ENCODE peak calls at places on chromosomes 5 and 9, in nine cellular contexts. One of them, this sample, is unnamed.

GRCh38 chr5:93620487-93621339 is 37.7 kb downstream of the NR2F1 start:
- DNase-seq in psoas muscle: peak
- DNase-seq in heart left ventricle: peak
- DNase-seq in K562: no peak
- DNase-seq in transverse colon: peak
- DNase-seq in CD8-positive, alpha-beta memory T cell: peak
- DNase-seq in stomach: peak
- DNase-seq in tibial nerve: peak
- DNase-seq in A549: peak
- DNase-seq in this sample: peak

GRCh38 chr9:16653491-16654407 is 216.7 kb downstream of the BNC2 start:
- DNase-seq in K562: no peak
- DNase-seq in tibial nerve: no peak
- DNase-seq in CD8-positive, alpha-beta memory T cell: no peak
- DNase-seq in transverse colon: peak
- DNase-seq in psoas muscle: peak
- DNase-seq in stomach: no peak
- DNase-seq in A549: no peak
- DNase-seq in heart left ventricle: no peak
- DNase-seq in this sample: no peak

GRCh38 chr5:56291058-56291404 is 57.9 kb upstream of the ANKRD55 start:
- DNase-seq in transverse colon: no peak
- DNase-seq in heart left ventricle: no peak
- DNase-seq in CD8-positive, alpha-beta memory T cell: no peak
- DNase-seq in A549: no peak
- DNase-seq in stomach: no peak
- DNase-seq in tibial nerve: no peak
- DNase-seq in K562: no peak
- DNase-seq in psoas muscle: no peak
- DNase-seq in this sample: no peak

GRCh38 chr5:158154226-158155005 is 295.5 kb upstream of the CLINT1 start:
- DNase-seq in stomach: no peak
- DNase-seq in transverse colon: no peak
- DNase-seq in heart left ventricle: peak
- DNase-seq in tibial nerve: no peak
- DNase-seq in CD8-positive, alpha-beta memory T cell: no peak
- DNase-seq in A549: no peak
- DNase-seq in K562: no peak
- DNase-seq in psoas muscle: peak
- DNase-seq in this sample: no peak

GRCh38 chr5:140632366-140633080 is 452 bp downstream of the CD14 start:
- DNase-seq in stomach: peak
- DNase-seq in A549: no peak
- DNase-seq in K562: no peak
- DNase-seq in transverse colon: peak
- DNase-seq in tibial nerve: peak
- DNase-seq in CD8-positive, alpha-beta memory T cell: peak
- DNase-seq in heart left ventricle: peak
- DNase-seq in psoas muscle: peak
- DNase-seq in this sample: peak

GRCh38 chr5:173035904-173036707 is 20.0 kb upstream of the CREBRF start:
- DNase-seq in K562: no peak
- DNase-seq in A549: no peak
- DNase-seq in psoas muscle: no peak
- DNase-seq in transverse colon: peak
- DNase-seq in heart left ventricle: no peak
- DNase-seq in stomach: no peak
- DNase-seq in tibial nerve: no peak
- DNase-seq in CD8-positive, alpha-beta memory T cell: no peak
- DNase-seq in this sample: peak

GRCh38 chr9:108953983-108954574 is 19.9 kb downstream of the ABITRAM start:
- DNase-seq in K562: peak
- DNase-seq in stomach: no peak
- DNase-seq in CD8-positive, alpha-beta memory T cell: no peak
- DNase-seq in psoas muscle: no peak
- DNase-seq in heart left ventricle: no peak
- DNase-seq in transverse colon: no peak
- DNase-seq in A549: peak
- DNase-seq in tibial nerve: no peak
- DNase-seq in this sample: no peak

GRCh38 chr5:10825897-10826644 is 65.0 kb upstream of the DAP start:
- DNase-seq in K562: no peak
- DNase-seq in stomach: no peak
- DNase-seq in heart left ventricle: no peak
- DNase-seq in tibial nerve: no peak
- DNase-seq in A549: no peak
- DNase-seq in CD8-positive, alpha-beta memory T cell: no peak
- DNase-seq in psoas muscle: no peak
- DNase-seq in transverse colon: no peak
- DNase-seq in this sample: no peak

GRCh38 chr5:53481887-53482716 is 1.7 kb downstream of the FST start:
- DNase-seq in CD8-positive, alpha-beta memory T cell: peak
- DNase-seq in psoas muscle: peak
- DNase-seq in stomach: peak
- DNase-seq in transverse colon: peak
- DNase-seq in K562: peak
- DNase-seq in A549: peak
- DNase-seq in heart left ventricle: peak
- DNase-seq in tibial nerve: peak
- DNase-seq in this sample: peak

GRCh38 chr9:115232375-115232774 is 114.4 kb upstream of the TNC start:
- DNase-seq in A549: no peak
- DNase-seq in CD8-positive, alpha-beta memory T cell: no peak
- DNase-seq in psoas muscle: no peak
- DNase-seq in stomach: no peak
- DNase-seq in heart left ventricle: no peak
- DNase-seq in tibial nerve: no peak
- DNase-seq in transverse colon: no peak
- DNase-seq in K562: no peak
- DNase-seq in this sample: no peak

GRCh38 chr9:115231116-115231515 is 113.2 kb upstream of the TNC start:
- DNase-seq in heart left ventricle: no peak
- DNase-seq in K562: no peak
- DNase-seq in psoas muscle: no peak
- DNase-seq in transverse colon: no peak
- DNase-seq in tibial nerve: no peak
- DNase-seq in stomach: no peak
- DNase-seq in CD8-positive, alpha-beta memory T cell: no peak
- DNase-seq in A549: no peak
- DNase-seq in this sample: no peak

GRCh38 chr9:115235221-115235620 is 117.3 kb upstream of the TNC start:
- DNase-seq in CD8-positive, alpha-beta memory T cell: no peak
- DNase-seq in transverse colon: no peak
- DNase-seq in A549: no peak
- DNase-seq in tibial nerve: no peak
- DNase-seq in stomach: no peak
- DNase-seq in K562: no peak
- DNase-seq in heart left ventricle: no peak
- DNase-seq in psoas muscle: no peak
- DNase-seq in this sample: no peak

GRCh38 chr9:115237383-115238087 is 119.6 kb upstream of the TNC start:
- DNase-seq in K562: no peak
- DNase-seq in tibial nerve: no peak
- DNase-seq in heart left ventricle: no peak
- DNase-seq in stomach: no peak
- DNase-seq in A549: no peak
- DNase-seq in psoas muscle: peak
- DNase-seq in transverse colon: no peak
- DNase-seq in CD8-positive, alpha-beta memory T cell: no peak
- DNase-seq in this sample: no peak

DNA sequence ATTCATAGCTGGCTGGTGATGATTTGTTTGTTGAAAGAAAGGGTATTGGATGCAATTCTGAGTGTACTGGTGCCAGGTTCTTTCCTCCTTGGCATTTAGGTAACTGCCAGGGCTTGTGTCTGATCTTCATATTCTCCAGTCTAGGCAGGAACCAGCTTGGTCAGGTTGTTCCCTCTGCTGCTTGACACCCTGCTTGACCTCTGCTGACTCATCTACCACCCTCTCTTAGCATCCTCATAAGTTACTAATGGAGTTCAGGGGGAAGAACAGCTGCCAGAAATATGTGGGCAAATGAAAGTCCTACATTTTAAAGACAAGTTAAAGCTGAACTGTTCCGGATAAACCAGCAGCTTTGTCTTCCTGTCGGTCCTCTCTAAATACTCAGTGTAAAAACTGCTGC is 116.1 kb upstream of the TNC start:
- DNase-seq in stomach: no peak
- DNase-seq in K562: no peak
- DNase-seq in heart left ventricle: no peak
- DNase-seq in tibial nerve: no peak
- DNase-seq in A549: peak
- DNase-seq in CD8-positive, alpha-beta memory T cell: no peak
- DNase-seq in psoas muscle: no peak
- DNase-seq in transverse colon: no peak
- DNase-seq in this sample: peak
- H3K27ac ChIP-seq in stomach: no peak
- H3K27ac ChIP-seq in K562: no peak
- H3K27ac ChIP-seq in heart left ventricle: no peak
- H3K27ac ChIP-seq in tibial nerve: no peak
- H3K27ac ChIP-seq in A549: peak
- H3K27ac ChIP-seq in CD8-positive, alpha-beta memory T cell: no peak
- H3K27ac ChIP-seq in psoas muscle: no peak
- H3K27ac ChIP-seq in transverse colon: no peak
- H3K27ac ChIP-seq in this sample: no peak

DNA sequence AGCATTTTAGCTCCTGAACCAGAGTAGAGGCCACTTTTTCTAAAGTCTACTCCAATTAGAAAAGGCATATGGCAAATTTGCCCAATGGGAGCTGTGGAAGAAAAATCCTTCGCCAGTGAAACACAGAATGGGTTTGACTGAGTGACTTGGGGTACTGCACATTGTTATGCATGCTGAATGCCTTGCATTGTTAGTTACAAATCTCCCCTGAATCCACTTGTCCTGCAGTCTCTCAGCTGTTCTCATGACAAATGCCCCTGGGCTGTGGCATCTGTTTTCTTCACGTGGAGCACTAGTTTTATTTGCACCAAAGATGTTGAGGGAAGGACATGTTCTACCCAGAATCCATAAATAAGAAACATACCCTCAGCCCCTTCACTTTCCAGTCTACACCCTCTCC is 333.9 kb downstream of the ASTN2 start:
- DNase-seq in transverse colon: no peak
- DNase-seq in stomach: no peak
- DNase-seq in K562: no peak
- DNase-seq in psoas muscle: no peak
- DNase-seq in A549: no peak
- DNase-seq in tibial nerve: no peak
- DNase-seq in heart left ventricle: no peak
- DNase-seq in CD8-positive, alpha-beta memory T cell: no peak
- DNase-seq in this sample: no peak
- H3K27ac ChIP-seq in transverse colon: no peak
- H3K27ac ChIP-seq in stomach: no peak
- H3K27ac ChIP-seq in K562: no peak
- H3K27ac ChIP-seq in psoas muscle: peak
- H3K27ac ChIP-seq in A549: no peak
- H3K27ac ChIP-seq in tibial nerve: no peak
- H3K27ac ChIP-seq in heart left ventricle: no peak
- H3K27ac ChIP-seq in CD8-positive, alpha-beta memory T cell: no peak
- H3K27ac ChIP-seq in this sample: no peak

DNA sequence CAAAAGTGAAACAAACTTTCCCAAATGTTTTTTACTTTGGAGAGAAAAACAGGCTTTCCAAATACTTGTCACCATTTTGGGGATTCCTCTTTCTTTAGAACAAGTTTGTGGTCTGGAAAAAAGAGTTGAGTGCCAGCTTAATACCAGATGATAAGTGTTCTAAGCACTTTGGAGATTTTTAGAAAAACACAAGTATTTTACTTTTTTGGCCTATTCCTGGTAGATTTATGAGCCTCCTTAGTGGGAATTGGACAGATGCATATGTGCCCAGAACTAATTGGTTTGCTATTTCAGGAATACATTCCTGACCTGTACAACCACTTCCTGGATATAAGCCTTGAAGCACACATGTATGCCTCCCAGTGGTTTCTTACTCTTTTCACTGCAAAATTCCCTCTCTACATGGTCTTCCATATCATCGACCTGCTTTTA is 40.5 kb downstream of the GPR21 start:
- DNase-seq in A549: no peak
- DNase-seq in K562: no peak
- DNase-seq in CD8-positive, alpha-beta memory T cell: no peak
- DNase-seq in psoas muscle: no peak
- DNase-seq in transverse colon: no peak
- DNase-seq in stomach: no peak
- DNase-seq in heart left ventricle: no peak
- DNase-seq in tibial nerve: no peak
- DNase-seq in this sample: no peak
- H3K27ac ChIP-seq in A549: no peak
- H3K27ac ChIP-seq in K562: no peak
- H3K27ac ChIP-seq in CD8-positive, alpha-beta memory T cell: no peak
- H3K27ac ChIP-seq in psoas muscle: no peak
- H3K27ac ChIP-seq in transverse colon: peak
- H3K27ac ChIP-seq in stomach: peak
- H3K27ac ChIP-seq in heart left ventricle: no peak
- H3K27ac ChIP-seq in tibial nerve: peak
- H3K27ac ChIP-seq in this sample: no peak

GRCh38 chr9:123090198-123090896 is 56.9 kb downstream of the GPR21 start:
- DNase-seq in transverse colon: no peak
- DNase-seq in CD8-positive, alpha-beta memory T cell: no peak
- DNase-seq in A549: no peak
- DNase-seq in stomach: no peak
- DNase-seq in heart left ventricle: no peak
- DNase-seq in tibial nerve: no peak
- DNase-seq in K562: no peak
- DNase-seq in psoas muscle: no peak
- DNase-seq in this sample: no peak

GRCh38 chr9:123089790-123090189 is 56.3 kb downstream of the GPR21 start:
- DNase-seq in heart left ventricle: no peak
- DNase-seq in CD8-positive, alpha-beta memory T cell: no peak
- DNase-seq in A549: no peak
- DNase-seq in psoas muscle: no peak
- DNase-seq in transverse colon: no peak
- DNase-seq in stomach: no peak
- DNase-seq in K562: no peak
- DNase-seq in tibial nerve: no peak
- DNase-seq in this sample: no peak

GRCh38 chr9:123087359-123087888 is 54.0 kb downstream of the GPR21 start:
- DNase-seq in heart left ventricle: peak
- DNase-seq in CD8-positive, alpha-beta memory T cell: no peak
- DNase-seq in psoas muscle: no peak
- DNase-seq in A549: no peak
- DNase-seq in transverse colon: no peak
- DNase-seq in tibial nerve: no peak
- DNase-seq in K562: no peak
- DNase-seq in stomach: no peak
- DNase-seq in this sample: no peak

GRCh38 chr9:123090956-123091355 is 57.5 kb downstream of the GPR21 start:
- DNase-seq in transverse colon: no peak
- DNase-seq in heart left ventricle: no peak
- DNase-seq in stomach: no peak
- DNase-seq in tibial nerve: no peak
- DNase-seq in CD8-positive, alpha-beta memory T cell: no peak
- DNase-seq in psoas muscle: no peak
- DNase-seq in A549: no peak
- DNase-seq in K562: no peak
- DNase-seq in this sample: no peak

DNA sequence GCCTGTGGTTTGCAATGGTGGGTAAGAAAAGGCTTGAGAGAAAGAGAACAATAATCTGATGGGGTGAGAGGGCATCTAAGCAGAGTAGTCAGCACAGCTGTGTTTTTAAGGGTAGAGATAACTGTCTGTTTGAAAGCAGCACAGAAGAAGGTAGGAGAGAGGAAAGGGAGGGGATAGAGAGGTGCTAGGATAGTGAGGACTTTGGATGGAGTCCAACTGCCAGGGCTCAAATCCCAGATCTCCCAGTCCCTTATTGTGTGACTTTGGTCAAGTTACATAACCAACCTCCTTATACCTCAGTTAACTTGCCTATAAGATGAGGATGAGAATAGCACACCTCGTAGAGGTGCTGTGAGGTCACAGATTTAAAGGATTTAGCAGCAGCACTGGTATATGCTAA is 55.6 kb downstream of the GPR21 start:
- DNase-seq in heart left ventricle: no peak
- DNase-seq in transverse colon: no peak
- DNase-seq in psoas muscle: no peak
- DNase-seq in K562: no peak
- DNase-seq in stomach: no peak
- DNase-seq in CD8-positive, alpha-beta memory T cell: no peak
- DNase-seq in tibial nerve: no peak
- DNase-seq in A549: no peak
- DNase-seq in this sample: no peak
- H3K27ac ChIP-seq in heart left ventricle: no peak
- H3K27ac ChIP-seq in transverse colon: no peak
- H3K27ac ChIP-seq in psoas muscle: no peak
- H3K27ac ChIP-seq in K562: no peak
- H3K27ac ChIP-seq in stomach: no peak
- H3K27ac ChIP-seq in CD8-positive, alpha-beta memory T cell: no peak
- H3K27ac ChIP-seq in tibial nerve: no peak
- H3K27ac ChIP-seq in A549: no peak
- H3K27ac ChIP-seq in this sample: no peak